ENCODE peak calls at places on chromosomes 16 and 17, in ten cellular contexts. E is Daoy; G is NCI-H460; C is AG20443; J is Ammon's horn; Y is stimulated activated CD8-positive, alpha-beta memory T cell treated with anti-CD3 and anti-CD28 coated beads, Interleukin-15, amount 100 ng/mL, for 1 hour; P is substantia nigra; Q is heart right ventricle; N is CD8-positive, alpha-beta T cell; Z is C1 segment of cervical spinal cord. U is an unnamed sample.

GRCh38 chr16:24996731-24997130 is 18.4 kb downstream of the ARHGAP17 start:
- DNase-seq in E (no peak), G (no peak), C (no peak), J (no peak), Y (no peak), P (no peak), Q (no peak), N (no peak), Z (no peak), U (no peak)

GRCh38 chr16:79007614-79008013 is 592.9 kb downstream of the MAF start:
- DNase-seq in E (no peak), G (no peak), C (no peak), J (no peak), Y (no peak), P (no peak), Q (no peak), N (no peak), Z (no peak), U (no peak)

GRCh38 chr17:68222586-68222985 is 25.3 kb upstream of the AMZ2 start:
- DNase-seq in E (no peak), G (no peak), C (no peak), J (no peak), Y (no peak), P (no peak), Q (no peak), N (no peak), Z (no peak), U (no peak)

GRCh38 chr17:16407911-16408588 is 7.3 kb upstream of the TRPV2 start:
- DNase-seq in E (peak), G (no peak), C (peak), J (peak), Y (no peak), P (peak), Q (peak), N (no peak), Z (no peak), U (peak)

GRCh38 chr17:17140590-17140980 is 65.5 kb downstream of the PLD6 start:
- DNase-seq in E (peak), G (no peak), C (peak), J (no peak), Y (no peak), P (no peak), Q (no peak), N (no peak), Z (no peak), U (no peak)

GRCh38 chr17:31319253-31319661 is 2.2 kb downstream of the EVI2A start:
- DNase-seq in E (no peak), G (no peak), C (no peak), J (no peak), Y (no peak), P (no peak), Q (no peak), N (no peak), Z (no peak), U (no peak)

GRCh38 chr17:37698132-37698615 is 46.7 kb downstream of the HNF1B start:
- DNase-seq in E (peak), G (no peak), C (peak), J (no peak), Y (no peak), P (no peak), Q (no peak), N (no peak), Z (no peak), U (no peak)

GRCh38 chr16:14658063-14658462 is 25.3 kb downstream of the BFAR start:
- DNase-seq in E (no peak), G (no peak), C (no peak), J (peak), Y (no peak), P (no peak), Q (no peak), N (no peak), Z (no peak), U (peak)

GRCh38 chr17:61128671-61129115 is 270.9 kb upstream of the TBX2 start:
- DNase-seq in E (no peak), G (no peak), C (peak), J (no peak), Y (no peak), P (no peak), Q (no peak), N (no peak), Z (no peak), U (no peak)

GRCh38 chr17:74235040-74235581 is 21.7 kb downstream of the TTYH2 start:
- DNase-seq in E (no peak), G (no peak), C (no peak), J (peak), Y (no peak), P (peak), Q (no peak), N (no peak), Z (peak), U (no peak)

GRCh38 chr17:65785109-65785508 is 223.7 kb upstream of the AXIN2 start:
- DNase-seq in E (peak), G (peak), C (peak), J (no peak), Y (no peak), P (no peak), Q (no peak), N (no peak), Z (no peak), U (no peak)

GRCh38 chr16:89845417-89845816 is 17.1 kb downstream of the SPIRE2 start:
- DNase-seq in E (no peak), G (no peak), C (no peak), J (no peak), Y (no peak), P (no peak), Q (no peak), N (peak), Z (no peak), U (no peak)

GRCh38 chr16:57976331-57976796 is 5.4 kb upstream of the CNGB1 start:
- DNase-seq in E (no peak), G (no peak), C (peak), J (peak), Y (no peak), P (peak), Q (no peak), N (no peak), Z (no peak), U (no peak)

GRCh38 chr17:48153711-48154642 is 46.4 kb downstream of the SNX11 start:
- DNase-seq in E (peak), G (peak), C (peak), J (no peak), Y (no peak), P (no peak), Q (no peak), N (no peak), Z (no peak), U (no peak)

GRCh38 chr16:67562918-67563707 is 787 bp downstream of the CTCF start:
- DNase-seq in E (peak), G (peak), C (peak), J (peak), Y (no peak), P (peak), Q (peak), N (peak), Z (no peak), U (no peak)

GRCh38 chr16:84765606-84766580 is 53.9 kb upstream of the CRISPLD2 start:
- DNase-seq in E (no peak), G (no peak), C (no peak), J (no peak), Y (no peak), P (no peak), Q (no peak), N (no peak), Z (no peak), U (no peak)

U was measured in GM12891.